ENCODE peak calls at places on chromosome 16, in six cellular contexts. K, T, R, J, V and X are unnamed samples.

GRCh38 chr16:56451753-56452689 is 667 bp downstream of the OGFOD1 start:
- DNase-seq in K (peak; percentile 75), T (peak; percentile 15), R (peak; percentile 32), J (no peak), V (no peak), X (no peak)

GRCh38 chr16:24689128-24689527 is 40.3 kb upstream of the TNRC6A start:
- DNase-seq in K (peak; percentile 38), T (no peak), R (no peak), J (no peak), V (no peak), X (peak; percentile 24)

GRCh38 chr16:25256821-25257503 is 683 bp downstream of the ZKSCAN2 start:
- DNase-seq in K (peak; percentile 44), T (peak; percentile 28), R (peak; percentile 8), J (no peak), V (no peak), X (no peak)

GRCh38 chr16:88681709-88682451 is 4.4 kb downstream of the SNAI3 start:
- DNase-seq in K (no peak), T (peak; percentile 93), R (no peak), J (peak; percentile 84), V (peak; percentile 71), X (no peak)

GRCh38 chr16:12089492-12090161 is 113.1 kb downstream of the SNX29 start:
- DNase-seq in K (peak; percentile 69), T (peak; percentile 39), R (peak; percentile 51), J (no peak), V (no peak), X (no peak)

GRCh38 chr16:79007614-79008013 is 592.9 kb downstream of the MAF start:
- DNase-seq in K (no peak), T (no peak), R (no peak), J (no peak), V (no peak), X (no peak)

GRCh38 chr16:89489731-89490385 is 503 bp downstream of the ANKRD11 start:
- DNase-seq in K (no peak), T (no peak), R (no peak), J (no peak), V (no peak), X (no peak)

GRCh38 chr16:35365675-35366074 is 1906.3 kb downstream of the TP53TG3F start:
- DNase-seq in K (no peak), T (no peak), R (no peak), J (no peak), V (no peak), X (no peak)

GRCh38 chr16:14500791-14501190 is 129.3 kb downstream of the PARN start:
- DNase-seq in K (no peak), T (no peak), R (no peak), J (no peak), V (no peak), X (no peak)

GRCh38 chr16:18938986-18939385 is 12.8 kb upstream of the SMG1 start:
- DNase-seq in K (no peak), T (no peak), R (no peak), J (no peak), V (no peak), X (no peak)

GRCh38 chr16:27754788-27755690 is 205.1 kb downstream of the KATNIP start:
- DNase-seq in K (no peak), T (no peak), R (no peak), J (no peak), V (no peak), X (no peak)

GRCh38 chr16:1920727-1921155 is 2.5 kb upstream of the HS3ST6 start:
- DNase-seq in K (peak; percentile 70), T (no peak), R (no peak), J (no peak), V (peak; percentile 40), X (no peak)

GRCh38 chr16:65064131-65064530 is 57.7 kb downstream of the CDH11 start:
- DNase-seq in K (no peak), T (no peak), R (no peak), J (no peak), V (no peak), X (no peak)

GRCh38 chr16:89602273-89602951 is 11.0 kb upstream of the DPEP1 start:
- DNase-seq in K (peak; percentile 44), T (peak; percentile 74), R (peak; percentile 94), J (no peak), V (no peak), X (no peak)

GRCh38 chr16:14300631-14301149 is 229.6 kb downstream of the MRTFB start:
- DNase-seq in K (peak; percentile 82), T (peak; percentile 81), R (peak; percentile 77), J (no peak), V (peak; percentile 74), X (peak; percentile 63)

GRCh38 chr16:66751135-66751991 is at the start of gene DYNC1LI2:
- DNase-seq in K (peak; percentile 84), T (peak; percentile 96), R (peak; percentile 53), J (no peak), V (peak; percentile 76), X (peak; percentile 36)
- TF ChIP-seq CTCF in K (peak; percentile 67), T (peak; percentile 98), R (peak; percentile 50), J (peak; percentile 92), V (peak; percentile 82), X (peak; percentile 42)

GRCh38 chr16:68993421-68993820 is 112.0 kb upstream of the HAS3 start:
- DNase-seq in K (no peak), T (no peak), R (no peak), J (no peak), V (no peak), X (no peak)

GRCh38 chr16:68993885-68994284 is 111.6 kb upstream of the HAS3 start:
- DNase-seq in K (no peak), T (no peak), R (peak; percentile 54), J (no peak), V (no peak), X (peak; percentile 63)

GRCh38 chr16:68994324-68994723 is 111.1 kb upstream of the HAS3 start:
- DNase-seq in K (no peak), T (no peak), R (no peak), J (no peak), V (no peak), X (no peak)

GRCh38 chr16:68997564-68997963 is 107.9 kb upstream of the HAS3 start:
- DNase-seq in K (no peak), T (no peak), R (no peak), J (no peak), V (no peak), X (no peak)

DNA sequence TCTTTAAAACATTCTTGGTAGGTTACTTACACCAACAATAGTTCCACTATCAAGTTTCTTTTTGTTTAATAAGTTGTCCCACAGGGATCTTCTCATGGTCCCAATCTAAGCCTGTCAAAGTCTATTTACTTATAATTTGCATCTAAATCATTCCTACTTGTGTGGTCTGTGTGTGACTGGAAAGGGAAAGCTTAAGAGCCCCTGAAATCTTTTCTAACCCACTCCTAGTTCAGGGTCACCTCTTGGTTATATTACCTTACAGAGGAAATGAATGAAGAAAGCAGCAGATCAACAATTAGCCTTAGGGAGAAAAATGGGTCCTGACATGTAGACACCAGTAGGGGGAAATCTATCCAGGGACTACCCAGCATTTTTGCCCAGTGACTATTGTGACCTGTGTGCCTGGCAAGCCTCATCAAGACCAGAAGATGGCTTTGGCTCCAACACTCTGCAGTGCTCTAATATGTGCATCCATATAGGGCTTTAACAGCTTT is 110.4 kb upstream of the HAS3 start:
- DNase-seq in K (peak; percentile 61), T (no peak), R (peak; percentile 69), J (no peak), V (no peak), X (no peak)
- TF ChIP-seq CTCF in K (peak; percentile 42), T (no peak), R (peak; percentile 55), J (peak; percentile 35), V (no peak), X (peak; percentile 23)

DNA sequence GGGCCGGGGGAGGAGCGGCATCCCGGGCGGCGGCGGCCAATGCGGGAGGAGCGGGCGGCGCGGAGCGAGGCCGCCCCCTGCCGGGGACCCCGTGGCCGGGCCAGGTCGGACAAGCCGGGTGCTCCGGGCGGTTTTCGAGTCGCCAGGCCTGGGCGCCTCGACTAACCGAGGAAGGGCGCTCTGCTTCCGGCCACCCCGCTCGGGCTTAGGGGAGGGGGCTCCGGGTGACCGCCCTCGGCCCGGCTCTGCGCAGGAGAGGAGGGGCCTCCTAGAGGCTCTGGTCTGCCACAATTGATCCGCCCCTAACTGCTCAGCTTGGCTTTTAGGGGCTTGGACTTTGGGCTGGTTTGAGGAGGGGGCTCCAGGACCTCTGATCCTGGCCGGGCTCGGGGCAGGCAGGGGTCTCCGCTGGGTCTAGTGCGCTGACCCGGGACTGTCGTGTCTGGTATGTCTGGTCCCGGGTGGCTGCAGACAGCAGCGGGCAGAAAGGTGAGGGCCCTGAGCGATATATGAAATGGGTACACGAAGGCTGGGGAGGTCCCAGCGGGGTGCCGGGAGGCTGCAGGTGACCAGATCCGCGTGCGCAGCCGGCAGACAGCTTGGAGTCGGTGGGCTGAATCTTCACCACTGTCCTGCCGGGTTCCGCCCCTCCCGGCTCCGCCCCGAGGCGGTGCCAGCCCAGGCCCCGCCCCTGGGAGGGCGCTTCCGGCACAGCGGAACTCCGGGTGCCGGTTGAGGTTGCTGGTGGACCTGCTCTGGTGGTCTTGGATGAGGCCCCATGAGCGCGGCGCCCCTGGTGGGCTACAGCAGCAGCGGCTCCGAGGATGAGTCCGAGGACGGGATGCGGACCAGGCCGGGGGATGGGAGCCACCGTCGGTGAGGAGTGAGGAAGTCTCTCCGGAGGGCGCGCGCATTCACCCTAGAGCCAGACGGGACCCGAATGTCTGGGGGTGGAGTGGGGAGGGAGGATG is at the start of gene USB1:
- DNase-seq in K (peak; percentile 93), T (peak; percentile 99), R (peak; percentile 75), J (peak; percentile 56), V (peak; percentile 86), X (peak; percentile 41)
- TF ChIP-seq CTCF in K (peak; percentile 63), T (peak; percentile 79), R (peak; percentile 53), J (peak; percentile 75), V (peak; percentile 55), X (peak; percentile 45)

DNA sequence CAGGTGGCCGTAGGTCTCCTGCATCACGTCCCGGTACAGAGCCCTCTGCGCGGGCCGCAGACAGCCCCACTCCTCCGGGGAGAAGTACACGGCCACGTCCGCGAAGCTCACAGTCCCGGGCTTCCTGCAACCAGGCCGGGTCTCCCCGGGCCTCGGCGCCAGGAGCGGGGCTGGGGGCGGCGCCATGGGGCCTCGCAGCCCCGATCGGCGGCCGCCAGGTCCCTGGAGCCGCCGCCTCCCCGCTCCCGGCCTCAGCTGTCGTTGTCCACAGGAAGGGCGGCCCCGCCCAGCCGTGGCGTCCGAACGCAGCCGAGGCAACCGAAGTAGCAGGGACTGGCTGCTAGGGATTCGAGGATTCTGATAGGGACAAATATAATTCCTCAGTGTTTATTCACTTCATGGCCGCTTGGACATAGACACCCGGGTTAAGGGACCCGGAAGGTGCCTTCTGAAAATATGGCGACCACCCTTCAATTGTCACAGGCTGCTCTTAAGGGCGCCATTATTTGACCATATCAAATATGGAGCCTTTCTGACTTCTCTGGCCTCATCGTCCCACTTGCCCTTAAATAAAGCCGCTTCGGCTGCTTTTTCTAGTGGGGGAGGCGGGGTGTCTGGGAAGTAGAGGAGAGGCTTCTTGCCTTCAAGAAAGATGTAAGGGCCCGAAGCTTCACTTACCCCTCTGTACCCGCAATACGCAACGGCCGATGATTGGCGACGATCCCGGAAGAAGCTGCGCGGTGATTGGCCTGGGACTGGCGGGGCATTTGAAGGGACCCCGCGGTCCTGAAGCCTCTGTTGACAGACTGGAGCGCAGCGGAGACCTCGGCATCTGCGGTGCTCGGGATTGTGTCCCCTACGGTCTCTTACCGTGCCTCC is at the start of gene ZNF688:
- DNase-seq in K (peak; percentile 96), T (peak; percentile 96), R (peak; percentile 96), J (peak; percentile 95), V (peak; percentile 97), X (peak; percentile 95)
- TF ChIP-seq CTCF in K (no peak), T (no peak), R (no peak), J (no peak), V (no peak), X (no peak)